ENCODE peak calls at places on chromosome 16, in five cellular contexts. Y is PC-3; R is adipocyte; N is CD8-positive, alpha-beta memory T cell; P is spleen. B is an unnamed sample. For H3K27me3 and H3K36me3, the result is how much of the 10 kb centered on the place peaks cover.

GRCh38 chr16:76214856-76215255 is 62.3 kb upstream of the CNTNAP4 start:
- DNase-seq in Y (no peak), R (no peak), N (no peak), P (no peak), B (no peak)

GRCh38 chr16:17404903-17405691 is 65.7 kb downstream of the XYLT1 start:
- DNase-seq in Y (no peak), R (peak), N (no peak), P (no peak), B (no peak)

GRCh38 chr16:27924411-27925118 is 138.9 kb downstream of the GSG1L start:
- DNase-seq in Y (peak), R (no peak), N (no peak), P (no peak), B (peak)

GRCh38 chr16:8044796-8045195 is 545.5 kb downstream of the TMEM114 start:
- DNase-seq in Y (peak), R (no peak), N (no peak), P (no peak), B (no peak)

GRCh38 chr16:19645557-19645981 is 72.5 kb downstream of the KNOP1 start:
- DNase-seq in Y (no peak), R (no peak), N (no peak), P (no peak), B (peak)

GRCh38 chr16:50154369-50154947 is 1.4 kb downstream of the TENT4B start:
- DNase-seq in Y (no peak), R (peak), N (no peak), P (no peak), B (no peak)

GRCh38 chr16:89695875-89696597 is 5.5 kb downstream of the SPATA2L start:
- DNase-seq in Y (no peak), R (no peak), N (no peak), P (peak), B (peak)

GRCh38 chr16:56423584-56424403 is 1.6 kb downstream of the AMFR start:
- DNase-seq in Y (no peak), R (peak), N (no peak), P (no peak), B (no peak)

GRCh38 chr16:64417711-64418227 is 704.1 kb downstream of the CDH11 start:
- DNase-seq in Y (no peak), R (peak), N (no peak), P (no peak), B (no peak)

GRCh38 chr16:11256657-11257130 is 690 bp upstream of the SOCS1 start:
- DNase-seq in Y (peak), R (peak), N (peak), P (no peak), B (no peak)

GRCh38 chr16:81885976-81886586 is 107.0 kb downstream of the PLCG2 start:
- DNase-seq in Y (peak), R (peak), N (no peak), P (no peak), B (peak)

GRCh38 chr16:79257958-79258490 is 342.5 kb downstream of the MAF start:
- DNase-seq in Y (no peak), R (no peak), N (no peak), P (no peak), B (no peak)
- H3K27me3 ChIP-seq in Y (under half), R (under half), N (under half), P (under half), B (under half)

GRCh38 chr16:734208-734980 is 6.4 kb downstream of the CIAO3 start:
- DNase-seq in Y (no peak), R (no peak), N (no peak), P (no peak), B (peak)

GRCh38 chr16:734981-735881 is 5.6 kb downstream of the CIAO3 start:
- DNase-seq in Y (no peak), R (no peak), N (no peak), P (peak), B (peak)

GRCh38 chr16:739560-740458 is 988 bp downstream of the CIAO3 start:
- DNase-seq in Y (no peak), R (no peak), N (no peak), P (peak), B (no peak)

GRCh38 chr16:735982-736453 is 4.8 kb downstream of the CIAO3 start:
- DNase-seq in Y (no peak), R (no peak), N (no peak), P (no peak), B (peak)

DNA sequence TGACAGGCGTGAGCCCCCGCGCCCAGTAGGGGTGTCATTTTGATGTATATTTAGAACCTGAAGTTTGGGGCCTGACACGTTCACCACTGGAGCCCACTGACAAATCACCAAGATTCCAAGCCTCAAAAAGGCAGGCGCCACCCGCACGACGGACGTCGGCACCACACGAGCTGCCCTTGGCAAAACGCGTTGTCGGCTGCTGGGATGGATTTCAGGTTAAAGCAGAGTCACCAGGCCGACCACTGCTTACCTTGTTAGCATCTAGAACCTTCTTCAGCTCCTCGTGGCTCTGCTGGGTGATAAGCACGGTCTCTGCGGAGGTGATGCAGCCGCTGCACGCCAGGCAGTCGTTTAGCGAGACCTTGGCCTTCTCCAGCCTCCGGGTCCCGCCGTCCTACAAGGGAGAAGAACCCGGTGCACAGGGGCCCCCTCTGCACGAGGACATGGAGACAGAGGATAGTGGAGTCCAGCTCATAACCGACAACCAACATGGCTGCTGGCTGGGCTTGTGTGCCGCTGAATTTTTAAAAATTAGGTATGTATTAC is 3.8 kb downstream of the CIAO3 start:
- DNase-seq in Y (no peak), R (no peak), N (no peak), P (peak), B (no peak)
- H3K36me3 ChIP-seq in Y (under half), R (under half), N (under half), P (half or more), B (under half)

DNA sequence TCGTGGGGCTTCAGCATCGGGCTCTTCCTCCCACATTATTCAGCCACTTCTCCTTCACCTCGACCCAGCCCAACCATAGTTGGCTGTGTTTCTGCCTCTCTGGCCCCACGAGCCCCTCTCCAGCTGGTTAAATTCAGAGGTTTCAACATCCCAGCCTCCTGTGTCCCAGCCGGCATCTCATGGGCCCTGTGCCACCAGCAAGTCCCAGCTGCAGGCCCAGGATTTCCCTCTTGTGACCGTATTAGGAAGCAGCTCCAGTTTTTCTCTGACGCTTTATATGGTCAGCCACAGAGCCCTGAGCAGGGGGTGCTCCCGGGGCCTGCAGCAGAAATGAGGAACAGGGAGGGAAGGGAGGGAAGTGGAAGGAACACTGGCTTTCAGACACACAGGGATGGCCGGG is 27.4 kb downstream of the MYH11 start:
- DNase-seq in Y (no peak), R (peak), N (no peak), P (peak), B (peak)
- H3K27me3 ChIP-seq in Y (under half), R (under half), N (under half), P (under half), B (under half)

GRCh38 chr16:57475711-57476339 is 10.5 kb downstream of the DOK4 start:
- DNase-seq in Y (peak), R (peak), N (peak), P (peak), B (peak)

GRCh38 chr16:57478396-57479024 is 7.8 kb downstream of the DOK4 start:
- DNase-seq in Y (no peak), R (no peak), N (no peak), P (peak), B (no peak)

GRCh38 chr16:57474671-57475661 is 11.3 kb downstream of the DOK4 start:
- DNase-seq in Y (no peak), R (no peak), N (no peak), P (peak), B (peak)

GRCh38 chr16:57477531-57478202 is 8.6 kb downstream of the DOK4 start:
- DNase-seq in Y (no peak), R (no peak), N (no peak), P (peak), B (peak)

GRCh38 chr16:57476546-57477410 is 9.5 kb downstream of the DOK4 start:
- DNase-seq in Y (no peak), R (no peak), N (no peak), P (peak), B (peak)
- H3K36me3 ChIP-seq in Y (under half), R (under half), N (under half), P (under half), B (under half)

GRCh38 chr16:80666378-80667257 is 125.8 kb downstream of the DYNLRB2 start:
- DNase-seq in Y (no peak), R (no peak), N (no peak), P (no peak), B (no peak)

GRCh38 chr16:80667258-80667560 is 126.4 kb downstream of the DYNLRB2 start:
- DNase-seq in Y (no peak), R (no peak), N (no peak), P (no peak), B (no peak)

GRCh38 chr16:80670170-80670865 is 129.5 kb downstream of the DYNLRB2 start:
- DNase-seq in Y (no peak), R (no peak), N (no peak), P (no peak), B (no peak)

GRCh38 chr16:80669673-80670072 is 128.9 kb downstream of the DYNLRB2 start:
- DNase-seq in Y (no peak), R (no peak), N (no peak), P (no peak), B (no peak)

DNA sequence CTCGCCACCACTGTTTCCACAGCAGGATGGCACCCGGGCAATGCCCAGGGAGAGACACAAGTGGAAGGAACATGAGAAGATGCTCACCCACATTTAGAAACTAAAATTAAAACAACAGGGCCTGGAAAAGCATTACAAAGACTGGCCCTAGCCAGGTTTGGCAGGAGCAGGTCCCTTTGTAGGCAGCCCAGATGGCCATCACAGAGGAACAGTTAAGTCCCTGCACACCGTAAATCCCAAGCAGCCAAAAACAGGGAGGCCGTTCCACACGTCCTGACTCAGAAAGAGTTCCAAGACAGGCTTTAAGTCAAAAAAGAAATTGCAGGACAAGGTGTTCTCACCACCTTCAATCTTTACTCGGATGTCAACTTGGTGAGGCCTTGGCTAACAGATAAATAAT is 127.1 kb downstream of the DYNLRB2 start:
- DNase-seq in Y (no peak), R (no peak), N (no peak), P (no peak), B (no peak)
- H3K27me3 ChIP-seq in Y (under half), R (under half), N (under half), P (under half), B (under half)

DNA sequence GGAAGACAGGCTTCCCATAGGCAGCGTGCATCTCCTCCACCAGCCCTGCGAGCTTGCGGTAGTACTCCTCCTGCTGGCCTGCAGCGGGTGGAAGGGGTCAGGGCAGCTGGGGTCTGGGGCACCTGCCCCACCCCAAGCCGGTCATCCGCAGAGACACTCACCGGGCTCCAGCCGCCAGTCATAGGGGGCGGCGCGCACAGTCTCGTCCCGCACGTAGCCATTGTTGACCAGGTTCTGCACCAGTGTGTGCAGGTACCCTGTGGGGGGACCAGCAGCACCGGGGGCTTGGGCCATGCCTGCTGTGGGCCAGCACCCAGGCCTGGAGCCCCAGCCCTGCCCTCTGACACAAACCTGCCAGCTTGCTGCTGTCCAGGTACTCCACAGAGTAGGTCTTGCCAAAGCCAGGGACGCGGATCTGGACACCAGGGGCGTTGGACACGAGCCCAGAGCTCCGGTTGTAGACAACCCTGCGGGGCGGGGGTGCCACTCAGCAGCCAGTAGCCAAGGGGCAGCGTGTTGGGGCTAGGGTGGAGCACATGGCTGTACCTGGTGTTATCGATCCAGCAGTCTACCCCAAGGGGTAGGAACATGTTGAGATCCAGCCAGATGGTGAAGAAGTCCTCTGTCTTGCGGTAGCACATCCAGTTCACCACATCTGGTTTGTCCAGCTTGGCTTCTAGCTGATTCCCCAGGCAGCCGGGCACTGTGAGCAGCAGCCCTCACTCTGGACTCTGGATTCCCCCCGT is 1.2 kb downstream of the LCAT start:
- DNase-seq in Y (no peak), R (no peak), N (no peak), P (no peak), B (peak)
- H3K36me3 ChIP-seq in Y (under half), R (half or more), N (under half), P (under half), B (under half)

B was measured in H7.